ENCODE peak calls at places on chromosomes 11 and 22, in six cellular contexts. L is AG08396; K is activated CD4-positive, CD25-positive, alpha-beta regulatory T cell treated with anti-CD3 and anti-CD28 coated beads, Interleukin-2, amount 50 U/mL, for 16 hours; Z is head of caudate nucleus; Q is endodermal cell; T is T-helper 2 cell. Y is an unnamed sample.

GRCh38 chr22:16973591-16974297 is 34.3 kb downstream of the GAB4 start:
- DNase-seq in T (no peak), K (no peak), Q (peak; percentile 8), Z (no peak), L (no peak), Y (no peak)

GRCh38 chr22:40400173-40400572 is 29.8 kb downstream of the SGSM3 start:
- DNase-seq in Q (no peak), K (no peak), Z (no peak), L (no peak), T (peak; percentile 41), Y (no peak)

GRCh38 chr11:124724854-124725718 is 14.7 kb upstream of the NRGN start:
- DNase-seq in T (no peak), L (no peak), Q (no peak), K (no peak), Z (peak; percentile 61), Y (no peak)

GRCh38 chr11:117424781-117425180 is 97.1 kb downstream of the CEP164 start:
- DNase-seq in T (no peak), Q (peak; percentile 17), Z (no peak), K (no peak), L (no peak), Y (no peak)

GRCh38 chr22:46083383-46084350 is 66.7 kb upstream of the PPARA start:
- DNase-seq in T (peak; percentile 0), K (no peak), Q (no peak), Z (peak; percentile 5), L (no peak), Y (no peak)

GRCh38 chr11:111911563-111912401 is at the start of gene CRYAB:
- DNase-seq in L (peak; percentile 81), Q (peak; percentile 65), K (no peak), T (no peak), Z (peak; percentile 87), Y (peak; percentile 80)

GRCh38 chr11:12275818-12276217 is 101.6 kb upstream of the PARVA start:
- DNase-seq in Q (peak; percentile 23), T (no peak), Z (no peak), K (no peak), L (no peak), Y (no peak)

GRCh38 chr22:35014812-35015211 is 51.1 kb upstream of the ISX start:
- DNase-seq in K (no peak), Q (peak; percentile 23), T (no peak), Z (no peak), L (no peak), Y (no peak)

GRCh38 chr22:47375621-47376321 is 613.3 kb downstream of the TBC1D22A start:
- DNase-seq in T (no peak), Q (no peak), K (no peak), Z (no peak), L (no peak), Y (no peak)